ENCODE peak calls at places on chromosomes 1 and 21, in six cellular contexts. L is endodermal cell, D is mammary epithelial cell, T is prostate gland, Z is dorsolateral prefrontal cortex, H is uterus. U is an unnamed sample.

GRCh38 chr1:217275617-217276398 is 355.1 kb downstream of the GPATCH2 start:
- DNase-seq in L (no peak), D (peak; percentile 77), T (no peak), Z (no peak), H (no peak), U (peak; percentile 34)

GRCh38 chr1:232978827-232979226 is 28.4 kb downstream of the NTPCR start:
- DNase-seq in L (no peak), D (no peak), T (no peak), Z (no peak), H (no peak), U (no peak)

GRCh38 chr1:175208773-175209492 is 16.4 kb upstream of the KIAA0040 start:
- DNase-seq in L (no peak), D (no peak), T (no peak), Z (no peak), H (no peak), U (peak; percentile 85)

GRCh38 chr1:11331036-11331765 is 58.2 kb downstream of the UBIAD1 start:
- DNase-seq in L (peak; percentile 59), D (peak; percentile 10), T (no peak), Z (no peak), H (no peak), U (no peak)

GRCh38 chr1:231286603-231287002 is 45.6 kb downstream of the GNPAT start:
- DNase-seq in L (no peak), D (no peak), T (no peak), Z (no peak), H (no peak), U (no peak)

GRCh38 chr21:41361786-41362604 is at the start of gene MX2:
- DNase-seq in L (peak; percentile 34), D (no peak), T (no peak), Z (no peak), H (peak; percentile 57), U (peak; percentile 88)

GRCh38 chr1:204278254-204278653 is 64.5 kb upstream of the GOLT1A start:
- DNase-seq in L (no peak), D (no peak), T (no peak), Z (no peak), H (no peak), U (no peak)

GRCh38 chr1:82845371-82845770 is 1044.6 kb downstream of the ADGRL2 start:
- DNase-seq in L (no peak), D (no peak), T (no peak), Z (no peak), H (no peak), U (no peak)

GRCh38 chr1:170634293-170634692 is 29.6 kb upstream of the PRRX1 start:
- DNase-seq in L (no peak), D (peak; percentile 42), T (no peak), Z (no peak), H (no peak), U (no peak)

GRCh38 chr1:181812211-181812610 is 249.3 kb downstream of the ZNF648 start:
- DNase-seq in L (no peak), D (no peak), T (no peak), Z (no peak), H (no peak), U (no peak)

GRCh38 chr1:234326493-234327366 is 46.5 kb upstream of the COA6 start:
- DNase-seq in L (peak; percentile 93), D (peak; percentile 41), T (peak; percentile 46), Z (no peak), H (no peak), U (peak; percentile 62)

GRCh38 chr1:119903443-119903835 is 7.1 kb upstream of the ADAM30 start:
- DNase-seq in L (no peak), D (no peak), T (no peak), Z (no peak), H (no peak), U (no peak)

GRCh38 chr1:23814016-23814415 is 11.2 kb downstream of the HMGCL start:
- DNase-seq in L (no peak), D (no peak), T (no peak), Z (no peak), H (no peak), U (no peak)

GRCh38 chr1:23807453-23807852 is 6.9 kb upstream of the GALE start:
- DNase-seq in L (no peak), D (no peak), T (no peak), Z (no peak), H (no peak), U (no peak)

GRCh38 chr1:23816361-23816760 is 8.9 kb downstream of the HMGCL start:
- DNase-seq in L (no peak), D (no peak), T (no peak), Z (no peak), H (no peak), U (no peak)

GRCh38 chr1:23809751-23810171 is 9.2 kb upstream of the GALE start:
- DNase-seq in L (peak; percentile 93), D (peak; percentile 45), T (peak; percentile 42), Z (no peak), H (peak; percentile 47), U (peak; percentile 90)

DNA sequence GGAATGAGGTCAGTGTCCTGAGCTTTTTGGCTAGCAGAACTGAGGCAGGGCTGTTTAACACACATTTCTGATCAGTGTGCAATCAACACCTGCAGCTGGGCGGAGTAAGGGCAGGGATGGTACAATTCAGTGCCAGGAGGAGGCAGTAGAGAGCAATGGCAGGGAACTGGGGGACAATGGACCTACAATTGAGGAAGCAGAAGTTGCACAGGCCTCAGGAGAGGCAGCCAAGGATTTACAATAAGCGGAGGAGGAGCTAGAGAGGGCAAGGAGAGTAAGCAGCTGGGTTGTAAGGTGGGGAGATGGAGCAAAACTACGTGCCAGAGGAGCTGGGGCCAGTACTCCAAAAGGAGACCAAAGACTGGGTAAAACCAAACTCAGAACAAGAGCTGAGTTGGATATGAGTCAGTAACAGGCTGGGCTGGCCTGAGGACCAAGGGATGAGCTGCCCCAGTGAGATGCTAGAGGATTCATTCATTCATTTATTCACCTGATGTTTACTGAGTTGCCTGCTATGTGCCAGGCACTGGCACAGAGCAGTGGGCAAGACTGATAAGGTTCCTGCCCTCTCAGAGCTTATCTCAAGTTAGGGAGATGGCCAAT is 10.4 kb upstream of the GALE start:
- DNase-seq in L (peak; percentile 91), D (peak; percentile 43), T (no peak), Z (no peak), H (no peak), U (peak; percentile 86)
- TF ChIP-seq CTCF in L (peak; percentile 88), D (peak; percentile 74), T (peak; percentile 56), Z (peak; percentile 60), H (peak; percentile 35), U (peak; percentile 93)

GRCh38 chr21:35256468-35256988 is 207.4 kb upstream of the RUNX1 start:
- DNase-seq in L (peak; percentile 57), D (peak; percentile 99), T (peak; percentile 87), Z (peak; percentile 27), H (peak; percentile 74), U (no peak)
- H3K4me3 ChIP-seq in L (no peak overlapping the region), D (peak overlapping the region; percentile 7), T (no peak overlapping the region), Z (no peak overlapping the region), H (no peak overlapping the region), U (no peak overlapping the region)

DNA sequence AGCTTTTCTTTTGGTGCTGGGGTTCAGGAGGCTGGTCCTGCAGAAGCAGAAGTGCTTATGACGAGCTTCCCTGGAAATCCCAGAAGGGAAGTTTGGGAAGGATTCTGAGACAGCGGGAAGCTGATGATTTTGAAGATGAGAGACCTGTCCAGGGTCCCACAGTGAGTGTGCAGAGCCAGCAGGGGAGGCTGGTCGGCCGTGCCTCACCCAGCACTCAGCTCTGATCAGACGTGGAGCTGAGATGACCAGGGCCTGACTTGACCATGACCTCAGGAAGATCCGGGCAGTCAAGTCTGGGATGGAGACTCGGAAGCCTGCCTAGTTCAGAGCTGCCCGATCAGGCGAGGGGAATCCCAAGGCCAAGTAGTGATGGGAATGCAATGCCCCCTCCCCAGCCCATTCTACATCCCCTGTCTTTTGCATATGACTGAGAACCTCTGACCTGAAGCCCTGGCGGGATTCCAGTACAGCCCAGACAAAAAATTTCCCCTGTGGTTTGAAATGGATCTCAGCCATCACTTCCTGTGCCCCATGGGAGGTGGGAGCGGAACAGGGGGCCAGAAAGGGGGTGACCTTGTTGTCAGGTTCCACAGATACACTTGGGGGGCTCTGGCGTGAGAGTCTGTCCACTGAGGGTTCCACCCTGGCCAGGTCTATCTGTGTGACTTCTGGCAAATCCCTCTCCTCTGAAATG is 96.8 kb upstream of the RUNX3 start:
- DNase-seq in L (no peak), D (no peak), T (no peak), Z (no peak), H (no peak), U (peak; percentile 78)
- TF ChIP-seq CTCF in L (no peak), D (no peak), T (no peak), Z (no peak), H (no peak), U (peak; percentile 26)

DNA sequence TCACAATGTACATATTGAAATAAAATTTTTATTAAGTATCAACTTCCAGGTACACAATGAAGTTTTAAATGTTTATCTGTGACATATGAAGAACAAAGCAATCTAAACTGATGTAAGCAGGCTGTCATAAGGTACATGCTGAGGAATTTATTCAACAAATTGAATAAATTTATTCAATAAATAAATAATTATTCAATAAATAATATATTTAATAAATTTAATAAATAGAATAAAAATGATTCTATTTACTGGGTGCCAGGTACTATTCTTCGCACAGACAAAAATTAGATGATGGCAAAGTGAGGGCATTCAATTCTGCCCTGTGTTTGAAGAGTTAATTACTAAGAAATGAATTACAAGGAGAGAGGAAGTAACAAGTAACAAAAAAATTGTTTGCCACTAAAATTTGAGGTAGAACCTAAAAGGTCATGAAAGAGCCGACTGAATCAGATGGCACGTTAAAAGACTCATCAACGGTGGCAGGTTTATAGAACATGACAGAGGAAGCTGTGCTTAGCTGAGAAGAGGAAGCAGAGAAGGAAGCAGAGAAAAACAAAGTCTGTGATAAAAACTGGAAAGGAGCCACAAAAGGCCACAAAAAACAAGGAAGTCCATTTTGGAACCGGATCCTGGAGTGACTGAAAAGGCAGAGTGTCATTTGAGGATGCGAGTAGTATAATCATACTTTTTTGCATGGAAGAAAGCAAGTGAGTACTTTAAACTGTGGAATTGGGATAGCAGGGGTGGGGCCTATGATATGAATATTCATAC is 2.2 kb upstream of the USP24 start:
- DNase-seq in L (no peak), D (no peak), T (peak; percentile 10), Z (no peak), H (no peak), U (no peak)
- H3K4me3 ChIP-seq in L (no peak overlapping the region), D (no peak overlapping the region), T (no peak overlapping the region), Z (no peak overlapping the region), H (no peak overlapping the region), U (no peak overlapping the region)

DNA sequence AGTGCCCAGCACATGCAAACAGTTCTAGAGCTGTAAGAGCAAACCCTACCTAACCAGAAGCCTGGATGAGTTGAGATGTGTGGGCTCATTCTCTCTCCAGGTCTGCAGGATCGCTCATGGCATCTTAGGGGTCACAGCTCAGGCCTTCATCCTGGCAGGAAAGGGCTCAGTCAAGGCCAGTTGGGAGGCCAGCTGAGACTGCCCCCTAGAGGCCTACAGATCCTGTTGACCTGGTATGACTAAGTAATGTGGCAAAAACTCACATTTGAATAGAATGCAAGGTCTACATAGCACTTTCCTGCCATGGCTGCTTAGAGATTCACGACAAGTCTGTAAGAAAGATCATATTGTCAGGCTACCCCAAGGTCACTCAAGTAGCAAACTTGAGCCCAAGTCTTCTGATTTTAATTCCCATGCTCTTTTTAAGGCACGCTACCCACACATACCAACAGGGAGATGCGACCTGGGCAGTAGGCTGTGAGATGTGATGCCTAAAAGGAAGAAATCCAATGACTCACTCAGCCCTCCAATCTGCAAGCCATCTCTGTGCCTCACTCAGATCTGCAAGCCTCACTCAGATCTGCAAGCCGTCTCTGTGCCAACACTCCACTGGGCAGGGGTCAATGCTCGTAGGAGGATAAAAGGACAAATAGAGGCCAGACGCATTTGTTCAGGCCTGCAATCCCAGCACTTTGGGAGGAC is 5.1 kb upstream of the CAPN8 start:
- DNase-seq in L (peak; percentile 85), D (peak; percentile 57), T (no peak), Z (no peak), H (no peak), U (peak; percentile 47)
- TF ChIP-seq CTCF in L (peak; percentile 91), D (peak; percentile 86), T (peak; percentile 45), Z (peak; percentile 30), H (no peak), U (peak; percentile 54)

U was measured in GM12865.